ENCODE peak calls at places on chromosomes 6 and 20, in four cellular contexts. Q, I, F and M are unnamed samples.

GRCh38 chr20:54774423-54774822 is 299.0 kb downstream of the DOK5 start:
- DNase-seq in I (no peak), Q (no peak), F (no peak), M (no peak)

GRCh38 chr20:21767739-21768223 is 62.3 kb downstream of the PAX1 start:
- DNase-seq in Q (no peak), F (no peak), I (peak), M (peak)

GRCh38 chr6:107712523-107713213 is 111.4 kb downstream of the SCML4 start:
- DNase-seq in I (no peak), Q (no peak), F (no peak), M (no peak)

GRCh38 chr6:43129434-43130194 is 41.5 kb upstream of the SRF start:
- DNase-seq in I (peak), Q (no peak), F (no peak), M (peak)

GRCh38 chr6:28542440-28543293 is 17.0 kb downstream of the GPX5 start:
- DNase-seq in I (peak), F (peak), Q (peak), M (peak)

GRCh38 chr6:6256881-6257280 is 63.6 kb downstream of the F13A1 start:
- DNase-seq in F (no peak), I (no peak), Q (no peak), M (no peak)

GRCh38 chr6:66699385-66699784 is 992.4 kb upstream of the EYS start:
- DNase-seq in Q (no peak), I (no peak), F (no peak), M (no peak)

GRCh38 chr6:30418448-30418847 is 70.9 kb upstream of the HLA-E start:
- DNase-seq in I (no peak), F (no peak), Q (no peak), M (no peak)

GRCh38 chr20:237918-238317 is 10.9 kb downstream of the DEFB129 start:
- DNase-seq in I (no peak), Q (no peak), F (no peak), M (peak)

GRCh38 chr6:2819115-2819514 is 22.5 kb downstream of the SERPINB1 start:
- DNase-seq in F (no peak), I (no peak), Q (no peak), M (no peak)

GRCh38 chr20:38674178-38675133 is 49.8 kb upstream of the SLC32A1 start:
- DNase-seq in Q (peak), F (no peak), I (peak), M (no peak)

GRCh38 chr20:25282034-25282781 is 34.3 kb downstream of the PYGB start:
- DNase-seq in Q (no peak), F (no peak), I (no peak), M (peak)

GRCh38 chr6:157228421-157229218 is 94.7 kb downstream of the TMEM242 start:
- DNase-seq in F (no peak), Q (no peak), I (peak), M (no peak)

GRCh38 chr20:49475979-49476378 is 6.5 kb downstream of the KCNB1 start:
- DNase-seq in I (no peak), Q (no peak), F (no peak), M (no peak)

GRCh38 chr6:124560836-124561585 is 401.2 kb upstream of the RNF217 start:
- DNase-seq in F (no peak), Q (no peak), I (no peak), M (no peak)

GRCh38 chr20:1891263-1892121 is 3.7 kb upstream of the SIRPA start:
- DNase-seq in Q (no peak), I (no peak), F (no peak), M (no peak)

GRCh38 chr6:121321282-121321681 is 13.0 kb downstream of the TBC1D32 start:
- DNase-seq in I (no peak), F (no peak), Q (no peak), M (no peak)

GRCh38 chr6:49004806-49005205 is 458.2 kb downstream of the MMUT start:
- DNase-seq in I (no peak), Q (no peak), F (no peak), M (no peak)

GRCh38 chr6:150254671-150255228 is 111.9 kb downstream of the PPP1R14C start:
- DNase-seq in F (no peak), I (no peak), Q (no peak), M (no peak)

GRCh38 chr20:21632654-21633053 is 72.8 kb upstream of the PAX1 start:
- DNase-seq in I (no peak), F (no peak), Q (no peak), M (no peak)

GRCh38 chr20:63702751-63703470 is 4.9 kb downstream of the ARFRP1 start:
- DNase-seq in Q (no peak), I (peak), F (no peak), M (no peak)

GRCh38 chr6:380234-381218 is 11.0 kb upstream of the IRF4 start:
- DNase-seq in Q (no peak), F (no peak), I (no peak), M (no peak)

GRCh38 chr6:378958-379366 is 12.6 kb upstream of the IRF4 start:
- DNase-seq in F (no peak), Q (no peak), I (no peak), M (no peak)

GRCh38 chr6:381742-382461 is 9.7 kb upstream of the IRF4 start:
- DNase-seq in Q (no peak), I (no peak), F (no peak), M (no peak)

GRCh38 chr6:378090-378957 is 13.2 kb upstream of the IRF4 start:
- DNase-seq in F (no peak), I (no peak), Q (no peak), M (no peak)

DNA sequence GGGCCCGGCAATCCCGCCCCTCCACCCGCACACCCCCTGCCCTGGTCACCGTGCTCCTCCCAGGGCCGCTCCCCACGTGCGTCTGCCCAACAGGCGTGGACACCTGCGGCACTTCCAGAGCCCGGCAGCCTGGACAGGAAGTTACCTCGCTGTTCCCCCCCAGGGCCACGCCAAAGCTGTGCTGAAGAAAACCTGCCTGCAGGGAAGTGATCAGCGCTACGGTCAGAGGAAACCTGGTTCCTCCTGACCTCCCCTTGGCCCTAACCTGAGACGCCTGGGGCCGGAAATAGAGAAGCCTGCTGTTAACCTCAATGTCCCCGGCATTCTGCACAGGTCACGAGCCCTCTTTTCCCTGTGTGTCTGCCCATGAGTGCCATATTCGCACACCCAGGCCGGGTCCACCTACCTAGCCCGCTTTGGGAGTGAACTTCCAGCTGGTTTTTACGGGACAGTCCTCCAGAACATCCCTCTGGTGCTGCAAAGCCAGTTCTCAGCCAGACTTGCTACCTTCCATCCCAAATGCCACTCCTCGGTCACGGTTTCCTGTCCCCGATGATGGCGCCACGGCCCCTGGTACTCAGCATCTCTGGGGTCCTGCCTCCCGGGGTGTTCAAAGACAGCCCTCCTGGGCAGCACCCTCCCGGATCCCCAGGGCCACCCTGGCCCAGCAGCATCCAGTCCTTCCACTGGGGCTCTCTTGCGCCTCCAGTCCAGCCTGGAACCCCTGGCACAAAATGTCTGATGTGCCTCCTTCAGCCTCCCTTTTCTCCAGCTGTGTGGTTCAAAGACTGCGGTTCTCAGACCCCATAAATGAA is 12.0 kb upstream of the IRF4 start:
- DNase-seq in I (no peak), Q (no peak), F (no peak), M (no peak)
- TF ChIP-seq SPI1 in I (no peak), Q (peak), F (peak), M (peak)

GRCh38 chr6:135568366-135568765 is 70.8 kb upstream of the AHI1 start:
- DNase-seq in Q (no peak), F (peak), I (no peak), M (no peak)
- TF ChIP-seq SPI1 in Q (no peak), F (no peak), I (no peak), M (no peak)

DNA sequence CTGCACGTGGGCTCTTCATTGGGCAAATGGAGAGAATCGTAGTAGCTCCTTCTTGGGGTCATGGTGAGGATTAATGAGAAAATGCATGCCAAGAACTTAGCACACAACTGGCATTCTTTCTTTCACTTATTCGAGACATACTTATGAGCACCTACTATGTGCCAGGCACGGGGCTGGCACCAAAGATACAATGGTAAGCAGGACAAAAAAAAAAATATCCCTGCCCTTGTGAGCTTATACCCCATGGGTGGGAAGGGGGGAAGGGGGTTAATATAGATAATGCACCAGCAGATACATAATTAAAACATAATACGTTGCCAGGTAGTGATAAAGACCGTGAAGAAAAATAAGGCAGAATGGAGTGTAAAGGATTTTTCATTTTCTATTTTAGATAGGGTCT is 8.3 kb downstream of the SLC13A3 start:
- DNase-seq in Q (no peak), F (no peak), I (no peak), M (no peak)
- TF ChIP-seq SPI1 in Q (no peak), F (no peak), I (no peak), M (no peak)

GRCh38 chr20:40688129-40689099 is 622 bp downstream of the MAFB start:
- DNase-seq in I (no peak), Q (no peak), F (no peak), M (no peak)

GRCh38 chr20:40686893-40687292 is 2.1 kb downstream of the MAFB start:
- DNase-seq in Q (no peak), I (no peak), F (no peak), M (no peak)

GRCh38 chr20:40689100-40689942 is at the start of gene MAFB:
- DNase-seq in Q (peak), I (peak), F (no peak), M (peak)

GRCh38 chr20:40686434-40686882 is 2.6 kb downstream of the MAFB start:
- DNase-seq in F (no peak), I (no peak), Q (no peak), M (no peak)

DNA sequence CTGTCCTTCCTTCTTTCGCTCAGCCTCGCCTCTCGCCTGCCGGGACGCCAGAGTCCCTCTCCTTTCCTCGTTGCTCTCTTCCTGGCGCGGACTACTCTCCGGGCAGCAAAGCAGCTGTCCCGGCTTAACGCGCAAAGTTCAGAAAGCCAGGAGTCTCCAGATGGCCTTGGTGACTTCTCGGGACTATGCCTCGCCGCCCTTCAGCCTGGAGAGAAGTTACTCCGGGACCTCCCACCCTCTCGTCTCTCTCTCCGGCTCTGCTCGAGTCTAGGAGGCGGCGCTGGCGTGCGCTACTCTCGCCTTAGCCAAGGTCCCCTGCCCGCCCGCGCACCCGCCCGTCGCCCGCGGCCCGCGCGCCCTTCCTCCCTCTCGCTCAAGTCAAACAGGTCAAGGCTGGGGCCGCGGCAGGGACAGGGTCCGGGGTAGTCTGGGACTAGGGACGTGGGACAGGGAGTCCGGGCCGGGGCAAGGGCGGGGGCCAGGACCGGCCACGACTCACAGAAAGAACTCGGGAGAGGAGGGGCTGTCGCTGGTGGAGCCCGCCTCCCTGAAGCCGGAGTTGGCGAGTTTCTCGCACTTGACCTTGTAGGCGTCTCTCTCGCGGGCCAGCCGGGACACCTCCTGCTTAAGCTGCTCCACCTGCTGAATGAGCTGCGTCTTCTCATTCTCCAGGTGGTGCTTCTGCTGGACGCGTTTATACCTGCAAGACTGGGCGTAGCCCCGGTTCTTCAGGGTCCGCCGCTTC is 1.5 kb downstream of the MAFB start:
- DNase-seq in Q (no peak), I (no peak), F (no peak), M (no peak)
- TF ChIP-seq SPI1 in Q (no peak), I (no peak), F (no peak), M (no peak)

GRCh38 chr6:15042938-15043337 is 202.9 kb upstream of the JARID2 start:
- DNase-seq in I (no peak), Q (no peak), F (no peak), M (no peak)

GRCh38 chr6:15048367-15048766 is 197.5 kb upstream of the JARID2 start:
- DNase-seq in Q (no peak), F (peak), I (no peak), M (no peak)

GRCh38 chr6:15039136-15039535 is 206.7 kb upstream of the JARID2 start:
- DNase-seq in F (no peak), I (no peak), Q (no peak), M (no peak)

GRCh38 chr6:15044948-15045347 is 200.9 kb upstream of the JARID2 start:
- DNase-seq in F (no peak), I (no peak), Q (no peak), M (no peak)

GRCh38 chr6:15044146-15044882 is 201.6 kb upstream of the JARID2 start:
- DNase-seq in Q (no peak), F (no peak), I (no peak), M (no peak)
- TF ChIP-seq SPI1 in Q (no peak), F (no peak), I (no peak), M (no peak)

GRCh38 chr6:16494781-16495180 is 256.4 kb downstream of the GMPR start:
- DNase-seq in Q (no peak), F (peak), I (no peak), M (peak)

GRCh38 chr6:16496210-16496609 is 257.8 kb downstream of the GMPR start:
- DNase-seq in F (no peak), Q (no peak), I (no peak), M (no peak)

GRCh38 chr6:16498957-16499356 is 260.6 kb downstream of the GMPR start:
- DNase-seq in F (no peak), Q (no peak), I (no peak), M (no peak)

GRCh38 chr6:16496982-16497823 is 258.8 kb downstream of the GMPR start:
- DNase-seq in I (no peak), F (no peak), Q (no peak), M (no peak)

GRCh38 chr6:16498237-16498636 is 259.9 kb downstream of the GMPR start:
- DNase-seq in I (no peak), F (no peak), Q (no peak), M (no peak)
- TF ChIP-seq SPI1 in I (no peak), F (no peak), Q (no peak), M (no peak)